ENCODE peak calls at places on chromosomes 13 and 19, in nine cellular contexts. L, B, Z, D, Q, H, U, Y and K are unnamed samples. For H3K9me3, the result is how much of the 10 kb centered on the place peaks cover.

GRCh38 chr13:30791354-30791921 is 56.1 kb downstream of the ALOX5AP start:
- DNase-seq in L (no peak), B (no peak), Z (peak), D (no peak), Q (peak), H (peak), U (no peak), Y (no peak), K (peak)

GRCh38 chr19:56538761-56539263 is at the start of gene ZFP28:
- DNase-seq in L (no peak), B (no peak), Z (peak), D (peak), Q (peak), H (no peak), U (peak), Y (no peak), K (no peak)

GRCh38 chr13:41802684-41803554 is 158.0 kb downstream of the VWA8 start:
- DNase-seq in L (peak), B (no peak), Z (no peak), D (no peak), Q (no peak), H (peak), U (no peak), Y (no peak), K (no peak)

GRCh38 chr19:18776288-18776594 is 14.9 kb downstream of the COMP start:
- DNase-seq in L (no peak), B (no peak), Z (no peak), D (no peak), Q (no peak), H (peak), U (no peak), Y (peak), K (no peak)

GRCh38 chr13:40149611-40150283 is 494.3 kb downstream of the COG6 start:
- DNase-seq in L (peak), B (peak), Z (peak), D (no peak), Q (peak), H (peak), U (no peak), Y (peak), K (peak)

GRCh38 chr19:6229951-6230712 is 49.6 kb downstream of the MLLT1 start:
- DNase-seq in L (no peak), B (no peak), Z (no peak), D (no peak), Q (no peak), H (no peak), U (no peak), Y (no peak), K (no peak)

GRCh38 chr13:30561506-30561905 is 56.2 kb upstream of the USPL1 start:
- DNase-seq in L (no peak), B (no peak), Z (no peak), D (no peak), Q (no peak), H (no peak), U (no peak), Y (no peak), K (no peak)

GRCh38 chr13:79679334-79679733 is 198.4 kb downstream of the NDFIP2 start:
- DNase-seq in L (peak), B (peak), Z (peak), D (peak), Q (peak), H (peak), U (peak), Y (peak), K (peak)

GRCh38 chr13:52162279-52163101 is 3.1 kb upstream of the NEK3 start:
- DNase-seq in L (no peak), B (no peak), Z (no peak), D (no peak), Q (no peak), H (peak), U (no peak), Y (no peak), K (no peak)

GRCh38 chr13:61954092-61954491 is 538.4 kb upstream of the PCDH20 start:
- DNase-seq in L (no peak), B (no peak), Z (no peak), D (no peak), Q (no peak), H (peak), U (no peak), Y (no peak), K (no peak)
- TF ChIP-seq CTCF in L (no peak), B (no peak), Z (no peak), D (no peak), Q (peak), H (peak), U (peak), Y (peak), K (no peak)

DNA sequence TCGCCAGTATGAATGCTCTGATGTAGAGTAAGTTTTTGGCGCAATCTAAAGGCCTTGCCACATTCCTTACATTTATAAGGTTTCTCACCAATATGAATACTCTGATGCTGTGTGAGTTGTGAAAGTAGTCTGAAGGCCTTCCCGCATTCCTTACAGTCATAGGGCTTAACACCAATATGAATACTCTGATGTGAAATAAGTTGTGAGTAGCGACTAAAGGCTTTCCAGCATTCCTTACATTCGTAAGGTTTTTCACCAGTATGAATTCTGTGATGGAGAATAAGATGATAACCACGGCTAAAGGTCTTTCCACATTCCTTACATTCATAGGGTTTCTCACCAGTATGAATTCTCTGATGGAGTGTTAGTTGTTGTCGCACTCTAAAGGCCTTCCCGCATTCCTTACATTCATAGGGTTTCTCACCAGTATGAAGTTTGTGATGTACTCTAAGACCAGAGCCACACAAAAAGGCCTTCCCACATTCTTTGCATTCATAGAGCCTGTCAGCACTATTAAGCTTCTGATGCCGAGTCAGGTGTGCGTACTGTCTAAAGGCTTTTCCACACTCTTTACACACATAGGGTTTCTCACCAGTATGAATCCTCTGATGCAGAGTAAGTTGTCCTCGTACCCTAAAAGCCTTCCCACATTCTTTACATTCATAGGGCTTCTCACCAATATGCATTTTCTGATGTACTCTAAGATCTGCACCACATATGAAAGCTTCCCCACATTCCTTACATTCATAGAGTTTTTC is 14.1 kb upstream of the ZFP14 start:
- DNase-seq in L (no peak), B (no peak), Z (no peak), D (no peak), Q (no peak), H (no peak), U (no peak), Y (no peak), K (no peak)
- H3K9me3 ChIP-seq in L (half or more), B (half or more), Z (half or more), D (under half), Q (under half), H (under half), U (half or more), Y (under half), K (under half)

DNA sequence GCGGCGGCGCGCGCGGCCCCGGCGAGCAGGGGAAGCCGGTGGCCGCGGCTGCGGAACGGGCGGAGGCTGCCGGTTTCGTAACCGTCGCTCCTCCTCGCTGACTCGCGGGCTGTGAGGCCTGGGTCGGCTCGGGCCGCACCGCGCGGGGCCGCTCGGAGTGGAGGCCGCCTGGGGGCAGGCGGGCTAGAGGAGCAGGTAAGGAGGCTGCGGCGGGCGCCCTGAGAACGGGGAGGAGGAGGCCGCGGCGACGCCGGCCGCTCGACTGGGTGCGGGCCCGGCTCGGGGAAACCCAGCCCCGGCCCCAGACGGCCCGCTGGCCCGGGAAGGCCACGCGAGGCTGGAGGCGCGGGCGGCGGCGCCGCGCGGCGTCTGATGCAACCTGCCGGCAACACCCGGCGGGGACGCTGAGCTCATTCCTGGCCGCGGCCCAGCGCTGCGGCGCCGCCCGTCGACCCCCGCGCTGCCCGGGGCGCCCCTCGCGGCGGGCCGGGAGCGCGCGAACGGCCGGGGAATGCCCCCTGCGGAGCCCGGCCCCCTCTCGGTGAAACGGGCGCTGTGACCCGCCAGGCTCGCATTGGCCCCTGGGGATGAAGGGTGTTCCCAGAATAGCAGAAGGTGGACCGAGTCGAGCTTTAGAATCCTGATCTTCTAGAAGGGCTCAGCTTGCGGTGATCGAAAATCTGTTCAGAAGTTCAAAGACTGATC is at the start of gene CEBPG:
- DNase-seq in L (no peak), B (peak), Z (peak), D (peak), Q (peak), H (peak), U (no peak), Y (peak), K (peak)
- TF ChIP-seq CTCF in L (peak), B (no peak), Z (peak), D (no peak), Q (peak), H (no peak), U (peak), Y (peak), K (peak)

DNA sequence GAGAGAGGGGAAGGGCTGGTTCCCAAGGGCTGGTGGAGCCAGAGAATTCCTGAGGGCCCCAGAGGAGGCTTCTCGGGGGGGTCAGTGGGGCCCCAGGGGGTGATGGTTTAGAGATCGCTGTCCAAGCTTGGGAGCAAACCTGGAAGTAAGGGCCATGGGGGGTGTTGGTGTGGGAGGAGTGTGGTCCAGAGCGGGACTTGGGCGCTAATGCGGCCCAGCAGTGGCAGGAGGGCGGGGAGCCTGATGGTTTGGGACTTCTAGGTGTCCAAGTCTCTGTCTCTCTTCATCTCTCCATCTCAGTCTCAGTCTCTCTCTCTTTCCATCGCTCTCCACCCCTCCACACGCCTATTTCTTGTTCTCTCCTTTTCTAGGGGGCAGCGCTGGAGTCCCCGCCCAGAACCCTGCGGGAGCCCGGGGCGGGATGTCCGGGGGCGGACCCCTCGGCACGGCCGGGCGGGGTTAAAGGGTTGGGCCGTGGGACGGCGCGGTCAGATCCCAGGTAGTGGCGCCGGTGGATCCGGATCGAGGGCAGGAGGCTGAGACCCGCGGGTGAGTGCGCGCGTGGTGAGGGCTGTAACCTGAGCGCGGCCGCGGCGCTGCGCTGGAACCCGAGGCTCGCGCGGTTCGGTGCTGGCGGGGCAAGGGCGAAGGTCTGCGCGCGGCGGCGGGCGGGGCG is at the start of gene CYP4F22:
- DNase-seq in L (no peak), B (no peak), Z (no peak), D (no peak), Q (no peak), H (no peak), U (peak), Y (no peak), K (no peak)
- H3K9me3 ChIP-seq in L (under half), B (under half), Z (under half), D (under half), Q (under half), H (under half), U (under half), Y (under half), K (under half)

GRCh38 chr19:31100945-31101344 is 248.3 kb downstream of the TSHZ3 start:
- DNase-seq in L (no peak), B (no peak), Z (no peak), D (no peak), Q (no peak), H (no peak), U (no peak), Y (no peak), K (no peak)

GRCh38 chr19:31102674-31103073 is 246.6 kb downstream of the TSHZ3 start:
- DNase-seq in L (no peak), B (no peak), Z (no peak), D (no peak), Q (no peak), H (no peak), U (no peak), Y (no peak), K (no peak)

GRCh38 chr19:31096047-31096446 is 253.2 kb downstream of the TSHZ3 start:
- DNase-seq in L (no peak), B (no peak), Z (no peak), D (no peak), Q (no peak), H (no peak), U (no peak), Y (no peak), K (no peak)

GRCh38 chr19:31096930-31097329 is 252.3 kb downstream of the TSHZ3 start:
- DNase-seq in L (no peak), B (no peak), Z (no peak), D (no peak), Q (no peak), H (peak), U (no peak), Y (no peak), K (no peak)

GRCh38 chr19:31099470-31100190 is 249.6 kb downstream of the TSHZ3 start:
- DNase-seq in L (no peak), B (no peak), Z (no peak), D (no peak), Q (no peak), H (peak), U (no peak), Y (no peak), K (no peak)
- TF ChIP-seq CTCF in L (peak), B (no peak), Z (no peak), D (no peak), Q (no peak), H (no peak), U (peak), Y (no peak), K (no peak)

DNA sequence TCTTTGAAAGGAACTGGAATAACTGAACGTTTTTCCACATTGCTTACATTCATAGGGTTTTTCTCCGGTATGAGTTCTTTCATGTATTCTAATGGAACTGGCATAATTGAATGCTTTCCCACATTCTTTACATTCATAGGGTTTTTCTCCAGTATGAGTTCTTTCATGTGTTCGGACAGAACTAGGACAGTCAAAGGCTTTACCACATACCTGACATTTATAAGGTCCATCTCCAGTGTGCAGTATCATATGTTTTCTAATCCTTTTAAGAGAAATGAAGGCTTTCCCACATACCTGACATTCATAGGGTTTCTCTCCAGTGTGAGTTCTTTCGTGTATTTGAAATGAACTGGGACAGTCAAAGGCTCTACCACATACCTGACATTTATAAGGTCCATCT is 24.7 kb downstream of the ZNF564 start:
- DNase-seq in L (no peak), B (no peak), Z (no peak), D (no peak), Q (no peak), H (no peak), U (no peak), Y (no peak), K (no peak)
- H3K9me3 ChIP-seq in L (half or more), B (half or more), Z (half or more), D (half or more), Q (under half), H (under half), U (half or more), Y (under half), K (under half)